ENCODE peak calls at places on chromosome 19, in five cellular contexts. I, V, W, A and T are unnamed samples.

GRCh38 chr19:4676955-4677731 is 7.0 kb upstream of the MYDGF start:
- DNase-seq in I (peak), V (no peak), W (peak), A (peak), T (peak)

GRCh38 chr19:37078717-37079032 is 442 bp downstream of the ZNF420 start:
- DNase-seq in I (no peak), V (no peak), W (no peak), A (no peak), T (no peak)

GRCh38 chr19:2524840-2525723 is 49.2 kb downstream of the GADD45B start:
- DNase-seq in I (peak), V (no peak), W (no peak), A (peak), T (no peak)

GRCh38 chr19:50668416-50669318 is 19.4 kb downstream of the C19orf81 start:
- DNase-seq in I (no peak), V (no peak), W (no peak), A (no peak), T (no peak)

GRCh38 chr19:10519421-10519820 is 2.2 kb upstream of the S1PR5 start:
- DNase-seq in I (no peak), V (no peak), W (no peak), A (no peak), T (no peak)

GRCh38 chr19:6995054-6995453 is 26.2 kb downstream of the MBD3L2B start:
- DNase-seq in I (no peak), V (no peak), W (no peak), A (no peak), T (no peak)

GRCh38 chr19:35913589-35913988 is 5.5 kb upstream of the TYROBP start:
- DNase-seq in I (peak), V (no peak), W (no peak), A (no peak), T (no peak)

GRCh38 chr19:27792576-27793127 is 1420.3 kb downstream of the UQCRFS1 start:
- DNase-seq in I (no peak), V (no peak), W (no peak), A (no peak), T (no peak)

GRCh38 chr19:15015946-15016542 is 33.2 kb upstream of the CASP14 start:
- DNase-seq in I (no peak), V (no peak), W (no peak), A (peak), T (no peak)

GRCh38 chr19:38024991-38025716 is 118.1 kb downstream of the SIPA1L3 start:
- DNase-seq in I (no peak), V (no peak), W (no peak), A (no peak), T (no peak)

GRCh38 chr19:54418030-54418929 is 3.0 kb downstream of the TTYH1 start:
- DNase-seq in I (peak), V (no peak), W (no peak), A (no peak), T (no peak)

GRCh38 chr19:51014242-51014641 is 5.3 kb downstream of the KLK10 start:
- DNase-seq in I (no peak), V (no peak), W (no peak), A (no peak), T (no peak)

GRCh38 chr19:49216076-49216475 is 58.5 kb downstream of the TRPM4 start:
- DNase-seq in I (peak), V (no peak), W (no peak), A (no peak), T (no peak)

GRCh38 chr19:51448011-51448744 is 10.1 kb downstream of the SIGLEC8 start:
- DNase-seq in I (no peak), V (no peak), W (no peak), A (no peak), T (no peak)

GRCh38 chr19:4007836-4008539 is 452 bp downstream of the PIAS4 start:
- DNase-seq in I (no peak), V (peak), W (no peak), A (no peak), T (peak)

GRCh38 chr19:53037101-53038097 is 7.1 kb upstream of the ERVV-2 start:
- DNase-seq in I (peak), V (no peak), W (no peak), A (no peak), T (no peak)

GRCh38 chr19:9018163-9018875 is 8.1 kb upstream of the MUC16 start:
- DNase-seq in I (no peak), V (peak), W (no peak), A (peak), T (no peak)

GRCh38 chr19:58330458-58330857 is 3.7 kb downstream of the ZSCAN22 start:
- DNase-seq in I (peak), V (no peak), W (no peak), A (peak), T (no peak)
- TF ChIP-seq POLR2A in I (no peak), V (no peak), W (no peak), A (no peak), T (no peak)

GRCh38 chr19:13103961-13104847 is 1.5 kb upstream of the LYL1 start:
- DNase-seq in I (no peak), V (peak), W (peak), A (no peak), T (peak)
- TF ChIP-seq POLR2A in I (no peak), V (no peak), W (no peak), A (no peak), T (no peak)

DNA sequence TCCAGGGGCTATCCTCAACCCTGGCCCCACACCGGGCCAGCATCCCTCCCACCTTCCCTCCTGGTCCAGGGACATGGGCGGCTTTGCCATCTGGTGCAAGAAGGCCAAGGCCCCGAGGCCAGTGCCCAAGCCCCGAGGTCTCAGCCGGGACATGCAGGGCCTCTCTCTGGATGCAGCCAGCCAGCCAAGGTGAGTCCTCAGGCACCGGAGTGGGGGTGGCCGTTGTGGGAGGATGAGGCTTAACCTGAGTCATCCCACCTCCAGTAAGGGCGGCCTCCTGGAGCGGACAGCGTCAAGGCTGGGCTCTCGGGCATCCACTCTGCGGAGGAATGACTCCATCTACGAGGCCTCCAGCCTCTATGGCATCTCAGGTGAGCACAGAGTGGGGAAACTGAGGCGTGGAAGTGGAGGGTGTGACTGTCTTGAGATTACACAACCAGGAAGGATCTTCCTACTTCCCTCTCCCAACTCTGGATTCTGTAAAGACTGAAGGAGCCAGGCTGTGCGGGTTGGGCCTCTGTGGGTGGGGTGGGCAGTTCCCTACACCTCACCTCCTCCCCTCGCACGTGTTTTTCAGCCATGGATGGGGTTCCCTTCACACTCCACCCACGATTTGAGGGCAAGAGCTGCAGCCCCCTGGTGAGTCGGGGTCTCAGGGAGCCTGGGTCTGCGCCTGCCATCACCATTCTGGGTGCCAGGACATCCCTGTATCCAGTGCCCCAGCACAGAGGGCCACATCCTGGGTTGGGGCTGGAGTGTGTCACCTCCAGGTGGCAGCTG is 3.8 kb downstream of the MVB12A start:
- DNase-seq in I (no peak), V (no peak), W (no peak), A (no peak), T (no peak)
- TF ChIP-seq POLR2A in I (no peak), V (no peak), W (no peak), A (no peak), T (no peak)

GRCh38 chr19:45443462-45444317 is 20.0 kb upstream of the ERCC1 start:
- DNase-seq in I (peak), V (peak), W (peak), A (peak), T (peak)
- TF ChIP-seq POLR2A in I (peak), V (peak), W (peak), A (no peak), T (peak)